ENCODE peak calls at places on chromosomes 11 and 22, in seven cellular contexts. One of them, this sample, is unnamed.

GRCh38 chr22:29801153-29801552 is 34.0 kb downstream of the UQCR10 start:
- DNase-seq in adrenal gland: no peak
- DNase-seq in thoracic aorta: no peak
- DNase-seq in OCI-LY7: no peak
- DNase-seq in neural progenitor cell: peak; percentile 38
- DNase-seq in body of pancreas: no peak
- DNase-seq in heart right ventricle: no peak
- DNase-seq in this sample: no peak

GRCh38 chr11:122113836-122114235 is 2.2 kb downstream of the BLID start:
- DNase-seq in adrenal gland: no peak
- DNase-seq in thoracic aorta: no peak
- DNase-seq in OCI-LY7: no peak
- DNase-seq in neural progenitor cell: no peak
- DNase-seq in body of pancreas: no peak
- DNase-seq in heart right ventricle: no peak
- DNase-seq in this sample: no peak

GRCh38 chr22:36274547-36274946 is 21.6 kb downstream of the APOL1 start:
- DNase-seq in adrenal gland: no peak
- DNase-seq in thoracic aorta: no peak
- DNase-seq in OCI-LY7: no peak
- DNase-seq in neural progenitor cell: no peak
- DNase-seq in body of pancreas: no peak
- DNase-seq in heart right ventricle: no peak
- DNase-seq in this sample: no peak

GRCh38 chr22:29434288-29434687 is 4.1 kb upstream of the RFPL1 start:
- DNase-seq in adrenal gland: no peak
- DNase-seq in thoracic aorta: no peak
- DNase-seq in OCI-LY7: no peak
- DNase-seq in neural progenitor cell: no peak
- DNase-seq in body of pancreas: no peak
- DNase-seq in heart right ventricle: no peak
- DNase-seq in this sample: no peak

GRCh38 chr11:96103102-96103501 is 179.2 kb upstream of the MTMR2 start:
- DNase-seq in adrenal gland: no peak
- DNase-seq in thoracic aorta: no peak
- DNase-seq in OCI-LY7: no peak
- DNase-seq in neural progenitor cell: no peak
- DNase-seq in body of pancreas: no peak
- DNase-seq in heart right ventricle: no peak
- DNase-seq in this sample: no peak

GRCh38 chr11:44950036-44950624 is 553 bp downstream of the TP53I11 start:
- DNase-seq in adrenal gland: peak; percentile 39
- DNase-seq in thoracic aorta: no peak
- DNase-seq in OCI-LY7: no peak
- DNase-seq in neural progenitor cell: peak; percentile 80
- DNase-seq in body of pancreas: no peak
- DNase-seq in heart right ventricle: peak; percentile 64
- DNase-seq in this sample: no peak

GRCh38 chr22:35731321-35731720 is 13.6 kb downstream of the APOL5 start:
- DNase-seq in adrenal gland: no peak
- DNase-seq in thoracic aorta: no peak
- DNase-seq in OCI-LY7: no peak
- DNase-seq in neural progenitor cell: no peak
- DNase-seq in body of pancreas: no peak
- DNase-seq in heart right ventricle: no peak
- DNase-seq in this sample: no peak

GRCh38 chr22:36767035-36767775 is 8.7 kb downstream of the IFT27 start:
- DNase-seq in adrenal gland: peak; percentile 2
- DNase-seq in thoracic aorta: no peak
- DNase-seq in OCI-LY7: no peak
- DNase-seq in neural progenitor cell: no peak
- DNase-seq in body of pancreas: no peak
- DNase-seq in heart right ventricle: no peak
- DNase-seq in this sample: no peak

GRCh38 chr11:88231894-88232482 is 56.7 kb upstream of the RAB38 start:
- DNase-seq in adrenal gland: peak; percentile 19
- DNase-seq in thoracic aorta: no peak
- DNase-seq in OCI-LY7: peak; percentile 28
- DNase-seq in neural progenitor cell: peak; percentile 48
- DNase-seq in body of pancreas: peak; percentile 12
- DNase-seq in heart right ventricle: no peak
- DNase-seq in this sample: peak; percentile 22

GRCh38 chr11:70505761-70506657 is 107.7 kb downstream of the CTTN start:
- DNase-seq in adrenal gland: no peak
- DNase-seq in thoracic aorta: no peak
- DNase-seq in OCI-LY7: no peak
- DNase-seq in neural progenitor cell: no peak
- DNase-seq in body of pancreas: no peak
- DNase-seq in heart right ventricle: no peak
- DNase-seq in this sample: no peak

GRCh38 chr11:71580057-71581003 is 2.3 kb downstream of the KRTAP5-11 start:
- DNase-seq in adrenal gland: peak; percentile 87
- DNase-seq in thoracic aorta: no peak
- DNase-seq in OCI-LY7: peak; percentile 61
- DNase-seq in neural progenitor cell: peak; percentile 75
- DNase-seq in body of pancreas: peak; percentile 90
- DNase-seq in heart right ventricle: no peak
- DNase-seq in this sample: peak; percentile 50

GRCh38 chr11:103929168-103929903 is 107.1 kb upstream of the DDI1 start:
- DNase-seq in adrenal gland: no peak
- DNase-seq in thoracic aorta: no peak
- DNase-seq in OCI-LY7: peak; percentile 25
- DNase-seq in neural progenitor cell: no peak
- DNase-seq in body of pancreas: no peak
- DNase-seq in heart right ventricle: no peak
- DNase-seq in this sample: no peak

GRCh38 chr22:46029036-46029435 is 52.1 kb upstream of the WNT7B start:
- DNase-seq in adrenal gland: no peak
- DNase-seq in thoracic aorta: no peak
- DNase-seq in OCI-LY7: no peak
- DNase-seq in neural progenitor cell: no peak
- DNase-seq in body of pancreas: no peak
- DNase-seq in heart right ventricle: no peak
- DNase-seq in this sample: no peak

GRCh38 chr22:50217543-50218152 is 16.8 kb downstream of the SELENOO start:
- DNase-seq in adrenal gland: no peak
- DNase-seq in thoracic aorta: no peak
- DNase-seq in OCI-LY7: no peak
- DNase-seq in neural progenitor cell: no peak
- DNase-seq in body of pancreas: no peak
- DNase-seq in heart right ventricle: no peak
- DNase-seq in this sample: no peak

GRCh38 chr11:133386262-133386661 is 146.0 kb downstream of the OPCML start:
- DNase-seq in adrenal gland: no peak
- DNase-seq in thoracic aorta: no peak
- DNase-seq in OCI-LY7: no peak
- DNase-seq in neural progenitor cell: no peak
- DNase-seq in body of pancreas: no peak
- DNase-seq in heart right ventricle: no peak
- DNase-seq in this sample: no peak

GRCh38 chr11:133384731-133385130 is 147.6 kb downstream of the OPCML start:
- DNase-seq in adrenal gland: no peak
- DNase-seq in thoracic aorta: no peak
- DNase-seq in OCI-LY7: no peak
- DNase-seq in neural progenitor cell: no peak
- DNase-seq in body of pancreas: no peak
- DNase-seq in heart right ventricle: no peak
- DNase-seq in this sample: no peak

GRCh38 chr11:133388975-133389568 is 143.2 kb downstream of the OPCML start:
- DNase-seq in adrenal gland: no peak
- DNase-seq in thoracic aorta: no peak
- DNase-seq in OCI-LY7: no peak
- DNase-seq in neural progenitor cell: no peak
- DNase-seq in body of pancreas: no peak
- DNase-seq in heart right ventricle: no peak
- DNase-seq in this sample: no peak

GRCh38 chr11:133386852-133387251 is 145.4 kb downstream of the OPCML start:
- DNase-seq in adrenal gland: no peak
- DNase-seq in thoracic aorta: no peak
- DNase-seq in OCI-LY7: no peak
- DNase-seq in neural progenitor cell: no peak
- DNase-seq in body of pancreas: no peak
- DNase-seq in heart right ventricle: no peak
- DNase-seq in this sample: no peak

DNA sequence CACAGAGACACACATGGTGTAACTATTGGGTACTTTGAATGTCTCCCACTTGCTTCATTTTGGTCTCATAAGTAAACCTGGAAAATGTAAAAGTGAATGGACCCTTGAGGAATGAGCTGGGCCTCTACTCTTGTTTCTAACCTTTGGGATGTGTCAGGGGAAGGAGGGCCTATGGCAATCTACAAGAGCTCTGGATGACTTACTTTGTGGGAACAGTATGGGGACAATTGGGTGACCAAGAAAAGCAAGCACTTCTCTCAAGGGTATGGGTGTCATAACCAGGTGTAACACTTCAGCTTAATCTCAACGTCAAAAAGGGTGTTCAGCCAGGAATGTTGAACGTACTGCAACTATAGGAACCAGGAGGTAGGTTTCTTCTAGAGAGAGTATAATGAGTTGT is 144.0 kb downstream of the OPCML start:
- DNase-seq in adrenal gland: no peak
- DNase-seq in thoracic aorta: no peak
- DNase-seq in OCI-LY7: no peak
- DNase-seq in neural progenitor cell: no peak
- DNase-seq in body of pancreas: no peak
- DNase-seq in heart right ventricle: no peak
- DNase-seq in this sample: no peak
- H3K27ac ChIP-seq in adrenal gland: no peak overlapping the region
- H3K27ac ChIP-seq in thoracic aorta: no peak overlapping the region
- H3K27ac ChIP-seq in OCI-LY7: no peak overlapping the region
- H3K27ac ChIP-seq in neural progenitor cell: no peak overlapping the region
- H3K27ac ChIP-seq in body of pancreas: no peak overlapping the region
- H3K27ac ChIP-seq in heart right ventricle: no peak overlapping the region
- H3K27ac ChIP-seq in this sample: no peak overlapping the region

DNA sequence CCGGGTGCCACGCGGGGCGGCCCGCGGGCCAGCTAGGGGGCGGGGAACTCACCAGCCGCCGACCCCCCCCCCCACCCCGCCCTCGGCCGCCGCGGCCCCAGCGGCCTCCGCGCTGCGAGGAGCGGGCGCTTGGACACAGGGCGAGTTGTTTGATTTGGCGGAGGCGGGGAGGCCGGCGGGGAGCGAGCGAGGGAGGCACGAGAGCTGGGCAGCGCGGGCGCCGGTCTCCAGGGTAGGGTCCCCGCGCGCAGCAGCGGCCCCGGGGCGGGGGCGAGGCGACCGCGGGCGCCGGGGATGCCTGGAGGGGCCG is 64.3 kb downstream of the NAV2 start:
- DNase-seq in adrenal gland: no peak
- DNase-seq in thoracic aorta: no peak
- DNase-seq in OCI-LY7: no peak
- DNase-seq in neural progenitor cell: peak; percentile 70
- DNase-seq in body of pancreas: peak; percentile 55
- DNase-seq in heart right ventricle: no peak
- DNase-seq in this sample: no peak
- H3K4me1 ChIP-seq in adrenal gland: no peaks in the 10 kb centered on the region
- H3K4me1 ChIP-seq in thoracic aorta: peaks cover 39% of the 10 kb centered on the region
- H3K4me1 ChIP-seq in OCI-LY7: no peaks in the 10 kb centered on the region
- H3K4me1 ChIP-seq in neural progenitor cell: peaks cover 51% of the 10 kb centered on the region
- H3K4me1 ChIP-seq in body of pancreas: peaks cover 16% of the 10 kb centered on the region
- H3K4me1 ChIP-seq in heart right ventricle: peaks cover 8% of the 10 kb centered on the region
- H3K4me1 ChIP-seq in this sample: peaks cover 12% of the 10 kb centered on the region

DNA sequence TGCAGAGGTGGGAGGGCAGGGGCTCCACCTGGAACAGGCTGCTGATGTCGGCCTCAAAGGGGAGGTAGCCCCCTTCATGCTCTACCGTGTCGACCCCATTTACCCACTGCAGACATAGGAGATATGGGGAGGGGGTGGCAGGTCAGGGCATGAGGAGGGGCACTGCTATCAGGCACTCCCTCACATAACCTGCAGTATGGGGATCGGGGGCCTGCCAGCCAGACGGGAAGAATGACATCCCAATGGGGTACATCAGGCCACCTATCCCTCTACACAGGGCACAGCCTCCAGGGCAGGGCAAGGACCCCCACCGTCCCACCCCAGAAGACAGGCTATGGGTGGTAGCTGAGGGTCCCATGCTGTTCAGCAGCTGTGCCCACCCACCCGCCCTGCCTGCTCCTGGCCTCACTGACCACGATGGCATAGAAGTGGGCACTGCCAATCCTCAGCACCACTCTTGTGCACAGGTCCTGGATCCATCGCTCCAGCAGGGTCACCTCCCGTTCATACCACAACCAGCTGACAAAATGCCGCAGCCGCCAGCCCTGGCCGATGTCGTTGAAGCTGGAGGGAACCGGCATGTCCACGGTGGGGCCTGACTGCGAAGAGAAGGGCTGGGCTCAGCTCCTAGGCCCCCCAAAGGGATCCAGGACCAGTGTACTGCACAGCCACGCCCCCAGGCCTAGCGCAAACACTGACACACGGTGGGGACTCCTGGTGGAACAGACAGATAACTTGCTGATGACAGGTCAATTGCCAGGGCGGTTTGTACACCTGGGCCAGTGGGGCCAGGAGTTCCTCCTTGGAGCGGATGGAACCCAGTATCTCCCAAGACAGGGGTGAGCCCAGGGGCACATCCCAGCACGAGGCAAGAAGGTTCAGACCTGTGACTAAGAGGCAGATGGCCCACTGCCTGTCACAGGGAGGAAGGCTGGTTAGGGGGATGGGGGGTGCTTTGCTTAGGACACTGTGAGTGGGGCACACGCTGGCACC is 24.1 kb downstream of the RGL4 start:
- DNase-seq in adrenal gland: no peak
- DNase-seq in thoracic aorta: no peak
- DNase-seq in OCI-LY7: no peak
- DNase-seq in neural progenitor cell: no peak
- DNase-seq in body of pancreas: no peak
- DNase-seq in heart right ventricle: no peak
- DNase-seq in this sample: no peak
- TF ChIP-seq CTCF in adrenal gland: no peak
- TF ChIP-seq CTCF in thoracic aorta: no peak
- TF ChIP-seq CTCF in OCI-LY7: no peak
- TF ChIP-seq CTCF in neural progenitor cell: no peak
- TF ChIP-seq CTCF in body of pancreas: no peak
- TF ChIP-seq CTCF in heart right ventricle: no peak
- TF ChIP-seq CTCF in this sample: no peak

GRCh38 chr11:46553746-46554204 is 40.0 kb downstream of the AMBRA1 start:
- DNase-seq in adrenal gland: no peak
- DNase-seq in thoracic aorta: no peak
- DNase-seq in OCI-LY7: no peak
- DNase-seq in neural progenitor cell: no peak
- DNase-seq in body of pancreas: no peak
- DNase-seq in heart right ventricle: no peak
- DNase-seq in this sample: no peak

GRCh38 chr11:46555269-46556054 is 38.4 kb downstream of the AMBRA1 start:
- DNase-seq in adrenal gland: no peak
- DNase-seq in thoracic aorta: no peak
- DNase-seq in OCI-LY7: no peak
- DNase-seq in neural progenitor cell: no peak
- DNase-seq in body of pancreas: no peak
- DNase-seq in heart right ventricle: no peak
- DNase-seq in this sample: no peak

GRCh38 chr11:46551261-46551660 is 42.6 kb downstream of the AMBRA1 start:
- DNase-seq in adrenal gland: no peak
- DNase-seq in thoracic aorta: no peak
- DNase-seq in OCI-LY7: no peak
- DNase-seq in neural progenitor cell: no peak
- DNase-seq in body of pancreas: no peak
- DNase-seq in heart right ventricle: no peak
- DNase-seq in this sample: no peak

GRCh38 chr11:46557684-46558151 is 36.1 kb downstream of the AMBRA1 start:
- DNase-seq in adrenal gland: peak; percentile 24
- DNase-seq in thoracic aorta: no peak
- DNase-seq in OCI-LY7: no peak
- DNase-seq in neural progenitor cell: no peak
- DNase-seq in body of pancreas: no peak
- DNase-seq in heart right ventricle: no peak
- DNase-seq in this sample: peak; percentile 76

GRCh38 chr11:46554205-46555162 is 39.3 kb downstream of the AMBRA1 start:
- DNase-seq in adrenal gland: peak; percentile 39
- DNase-seq in thoracic aorta: no peak
- DNase-seq in OCI-LY7: no peak
- DNase-seq in neural progenitor cell: peak; percentile 51
- DNase-seq in body of pancreas: peak; percentile 48
- DNase-seq in heart right ventricle: no peak
- DNase-seq in this sample: peak; percentile 89
- H3K27ac ChIP-seq in adrenal gland: peak overlapping the region; percentile 39
- H3K27ac ChIP-seq in thoracic aorta: peak overlapping the region; percentile 46
- H3K27ac ChIP-seq in OCI-LY7: no peak overlapping the region
- H3K27ac ChIP-seq in neural progenitor cell: peak overlapping the region; percentile 60
- H3K27ac ChIP-seq in body of pancreas: peak overlapping the region; percentile 81
- H3K27ac ChIP-seq in heart right ventricle: no peak overlapping the region
- H3K27ac ChIP-seq in this sample: peak overlapping the region; percentile 96

This sample was measured in Panc1.